ENCODE peak calls at places on chromosome 17, in four cellular contexts. I is NCI-H1105; J is testis; Z is naive thymus-derived CD4-positive, alpha-beta T cell. X is an unnamed sample.

GRCh38 chr17:41504126-41504977 is 1.1 kb downstream of the KRT13 start:
- DNase-seq in I (no peak), J (peak), Z (no peak), X (no peak)

GRCh38 chr17:1709403-1709891 is 730 bp downstream of the TLCD2 start:
- DNase-seq in I (no peak), J (no peak), Z (no peak), X (no peak)

GRCh38 chr17:82702161-82702932 is 3.8 kb upstream of the RAB40B start:
- DNase-seq in I (no peak), J (no peak), Z (no peak), X (no peak)

GRCh38 chr17:8105957-8106398 is 12.3 kb downstream of the ALOXE3 start:
- DNase-seq in J (no peak), Z (no peak), I (no peak), X (no peak)

GRCh38 chr17:3972931-3973330 is 8.7 kb upstream of the ATP2A3 start:
- DNase-seq in Z (no peak), I (no peak), J (no peak), X (no peak)

GRCh38 chr17:29400818-29401217 is 10.7 kb downstream of the TAOK1 start:
- DNase-seq in Z (no peak), J (no peak), I (no peak), X (no peak)

GRCh38 chr17:46943511-46944393 is 20.8 kb downstream of the GOSR2 start:
- DNase-seq in I (no peak), J (peak), Z (peak), X (no peak)

GRCh38 chr17:75428775-75429469 is 23.4 kb upstream of the GRB2 start:
- DNase-seq in I (no peak), J (no peak), Z (no peak), X (no peak)

GRCh38 chr17:45029758-45030423 is 21.5 kb downstream of the DCAKD start:
- DNase-seq in J (no peak), Z (no peak), I (no peak), X (no peak)

GRCh38 chr17:21453144-21453982 is 77.2 kb downstream of the KCNJ12 start:
- DNase-seq in I (no peak), Z (no peak), J (no peak), X (no peak)

GRCh38 chr17:12623220-12623848 is 42.4 kb upstream of the MYOCD start:
- DNase-seq in J (no peak), Z (no peak), I (no peak), X (no peak)

GRCh38 chr17:72378414-72379395 is 257.9 kb downstream of the SOX9 start:
- DNase-seq in I (no peak), Z (no peak), J (no peak), X (no peak)